ENCODE peak calls at places on chromosomes 11 and 22, in five cellular contexts. I, A, Z, Y and P are unnamed samples.

GRCh38 chr11:115676768-115677167 is 172.6 kb upstream of the CADM1 start:
- DNase-seq in I (no peak), A (no peak), Z (peak), Y (peak), P (no peak)

GRCh38 chr22:21860640-21861039 is 6.8 kb downstream of the MAPK1 start:
- DNase-seq in I (no peak), A (no peak), Z (no peak), Y (no peak), P (no peak)

GRCh38 chr11:69874984-69875673 is 55.9 kb upstream of the FGF3 start:
- DNase-seq in I (no peak), A (no peak), Z (no peak), Y (no peak), P (no peak)

GRCh38 chr11:105609341-105609781 is 512 bp upstream of the GRIA4 start:
- DNase-seq in I (peak), A (no peak), Z (no peak), Y (peak), P (peak)

GRCh38 chr11:128604723-128605122 is 17.4 kb upstream of the ETS1 start:
- DNase-seq in I (no peak), A (no peak), Z (no peak), Y (no peak), P (no peak)

GRCh38 chr11:78341841-78342240 is 75.8 kb downstream of the GAB2 start:
- DNase-seq in I (no peak), A (no peak), Z (no peak), Y (no peak), P (no peak)

GRCh38 chr11:17280494-17281127 is 4.1 kb downstream of the NUCB2 start:
- DNase-seq in I (no peak), A (no peak), Z (no peak), Y (no peak), P (no peak)

GRCh38 chr11:32200448-32200847 is 109.6 kb downstream of the RCN1 start:
- DNase-seq in I (no peak), A (no peak), Z (no peak), Y (no peak), P (no peak)

GRCh38 chr11:11414996-11415395 is 61.9 kb upstream of the CSNK2A3 start:
- DNase-seq in I (no peak), A (no peak), Z (no peak), Y (no peak), P (no peak)

GRCh38 chr22:35567214-35567792 is 26.7 kb downstream of the RASD2 start:
- DNase-seq in I (no peak), A (no peak), Z (no peak), Y (no peak), P (no peak)

GRCh38 chr11:6799402-6799801 is at the start of gene OR6A2:
- DNase-seq in I (no peak), A (no peak), Z (no peak), Y (peak), P (no peak)

GRCh38 chr22:41380993-41381328 is 781 bp upstream of the TEF start:
- DNase-seq in I (peak), A (no peak), Z (peak), Y (peak), P (no peak)

GRCh38 chr22:24588756-24589481 is 4.0 kb downstream of the LRRC75B start:
- DNase-seq in I (no peak), A (no peak), Z (no peak), Y (no peak), P (no peak)

GRCh38 chr11:81422402-81422801 is 1311.3 kb downstream of the FAM181B start:
- DNase-seq in I (no peak), A (no peak), Z (no peak), Y (no peak), P (no peak)

GRCh38 chr11:118633979-118634378 is 26.6 kb downstream of the PHLDB1 start:
- DNase-seq in I (no peak), A (no peak), Z (peak), Y (peak), P (no peak)

GRCh38 chr11:114377612-114378267 is 22.6 kb downstream of the C11orf71 start:
- DNase-seq in I (no peak), A (no peak), Z (peak), Y (peak), P (no peak)

GRCh38 chr22:17846326-17846992 is 72.2 kb upstream of the BID start:
- DNase-seq in I (no peak), A (no peak), Z (no peak), Y (peak), P (no peak)

GRCh38 chr11:130449246-130449990 is 973 bp downstream of the ADAMTS15 start:
- DNase-seq in I (no peak), A (no peak), Z (peak), Y (peak), P (no peak)

GRCh38 chr22:29219881-29220670 is 14.4 kb downstream of the EMID1 start:
- DNase-seq in I (no peak), A (no peak), Z (no peak), Y (no peak), P (no peak)
- H3K27ac ChIP-seq in I (no peak), A (no peak), Z (no peak), Y (no peak), P (no peak)

GRCh38 chr11:61281581-61282250 is 13.4 kb downstream of the VWCE start:
- DNase-seq in I (peak), A (peak), Z (peak), Y (peak), P (peak)
- H3K9ac ChIP-seq in I (no peak), A (no peak), Z (no peak), Y (no peak), P (no peak)

DNA sequence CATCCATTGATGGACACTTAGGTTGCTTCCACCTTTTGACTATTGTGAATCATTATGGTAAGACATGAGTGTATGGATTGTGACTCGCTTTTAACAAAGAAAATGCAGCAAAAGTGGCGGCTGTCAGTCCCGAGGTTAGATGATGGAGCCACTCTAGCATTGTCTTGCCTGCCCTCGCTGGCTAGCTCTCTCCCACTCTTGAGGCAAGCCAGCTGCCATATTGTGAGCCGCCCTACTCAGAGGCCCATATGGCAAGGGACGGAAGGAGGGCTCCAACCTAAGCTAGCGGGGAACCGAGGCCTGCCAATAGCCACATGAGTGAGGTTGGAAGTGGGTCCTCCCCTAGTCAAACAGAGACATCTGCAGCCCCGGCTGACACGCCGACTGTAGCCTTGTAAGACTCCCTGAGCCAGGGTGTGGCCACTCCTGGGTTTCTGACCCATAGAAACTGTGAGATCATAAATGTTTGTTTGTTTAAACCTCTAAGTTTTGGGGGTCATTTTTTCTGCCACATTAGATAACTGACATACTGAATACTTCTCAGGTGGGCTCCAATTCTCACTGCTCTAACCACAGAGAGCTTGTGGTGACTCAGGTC is 160.2 kb downstream of the LDLRAD3 start:
- DNase-seq in I (no peak), A (no peak), Z (no peak), Y (no peak), P (no peak)
- H3K27ac ChIP-seq in I (no peak), A (peak), Z (no peak), Y (no peak), P (no peak)

DNA sequence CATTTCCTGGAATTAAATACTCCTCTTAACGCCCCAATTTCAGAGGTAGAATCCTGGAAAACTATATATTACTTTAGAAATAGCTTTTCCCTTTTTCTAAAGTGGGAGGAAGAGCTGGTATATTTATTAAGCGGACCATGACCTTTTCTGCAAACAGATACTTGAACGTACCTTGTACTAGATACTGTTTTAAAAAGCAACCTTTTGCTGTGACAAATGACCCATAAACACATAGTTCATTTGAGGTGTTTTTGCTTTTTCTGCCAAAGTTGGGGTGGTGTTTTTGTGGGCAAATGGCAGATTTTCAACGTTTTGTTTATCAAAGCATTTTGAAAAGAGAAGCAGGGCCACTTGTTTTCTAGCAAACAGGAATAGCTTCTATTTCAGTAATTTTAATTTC is 2.2 kb downstream of the FBXO7 start:
- DNase-seq in I (no peak), A (no peak), Z (no peak), Y (no peak), P (no peak)
- H3K9ac ChIP-seq in I (no peak), A (no peak), Z (no peak), Y (peak), P (peak)

GRCh38 chr22:42662114-42663021 is 13.2 kb upstream of the CYB5R3 start:
- DNase-seq in I (no peak), A (peak), Z (peak), Y (peak), P (peak)
- H3K27ac ChIP-seq in I (no peak), A (no peak), Z (no peak), Y (no peak), P (no peak)